ENCODE peak calls at places on chromosomes 12 and 14, in seven cellular contexts. T, W, F, B, U, O and Q are unnamed samples.

GRCh38 chr12:89450922-89451321 is 73.7 kb downstream of the GALNT4 start:
- DNase-seq in W (no peak), B (peak), U (no peak), O (no peak), T (no peak), F (no peak), Q (no peak)

GRCh38 chr14:32711103-32711680 is 227.5 kb upstream of the NPAS3 start:
- DNase-seq in F (peak), O (no peak), W (no peak), T (peak), U (no peak), B (peak), Q (peak)

GRCh38 chr14:91714805-91715204 is 17.1 kb downstream of the CATSPERB start:
- DNase-seq in W (no peak), U (peak), F (no peak), B (no peak), T (no peak), O (no peak), Q (no peak)

GRCh38 chr12:12636641-12637040 is 25.0 kb downstream of the CREBL2 start:
- DNase-seq in T (no peak), F (peak), W (no peak), B (no peak), O (no peak), U (no peak), Q (no peak)

GRCh38 chr12:111122458-111122878 is 202.1 kb upstream of the MYL2 start:
- DNase-seq in F (no peak), O (no peak), B (no peak), U (no peak), T (no peak), W (no peak), Q (no peak)

GRCh38 chr14:104687601-104688504 is 1.6 kb upstream of the INF2 start:
- DNase-seq in W (no peak), F (no peak), B (peak), O (no peak), T (peak), U (no peak), Q (no peak)

GRCh38 chr12:53187145-53187899 is 6.6 kb upstream of the CSAD start:
- DNase-seq in T (no peak), O (no peak), B (no peak), F (no peak), W (no peak), U (no peak), Q (no peak)

GRCh38 chr14:101001311-101002069 is 98.0 kb upstream of the RTL1 start:
- DNase-seq in U (no peak), W (no peak), T (no peak), O (peak), F (no peak), B (peak), Q (no peak)

GRCh38 chr14:59406454-59407245 is 58.5 kb downstream of the GPR135 start:
- DNase-seq in T (no peak), O (no peak), F (no peak), W (no peak), B (peak), U (no peak), Q (no peak)

GRCh38 chr14:92105073-92105844 is 1.1 kb downstream of the ATXN3 start:
- DNase-seq in W (no peak), B (peak), U (no peak), F (peak), T (no peak), O (no peak), Q (no peak)

GRCh38 chr14:77189479-77189878 is 7.9 kb downstream of the TMEM63C start:
- DNase-seq in W (no peak), F (no peak), U (no peak), T (no peak), O (no peak), B (no peak), Q (no peak)

GRCh38 chr14:74141703-74142102 is 56.9 kb downstream of the LIN52 start:
- DNase-seq in W (no peak), F (no peak), O (no peak), U (no peak), B (no peak), T (no peak), Q (no peak)

GRCh38 chr14:68089146-68089715 is 269.7 kb downstream of the RAD51B start:
- DNase-seq in B (peak), O (no peak), T (no peak), F (no peak), U (no peak), W (no peak), Q (no peak)

GRCh38 chr12:20212658-20213387 is 155.5 kb upstream of the PDE3A start:
- DNase-seq in U (no peak), F (no peak), T (peak), B (peak), O (peak), W (no peak), Q (no peak)

GRCh38 chr14:102055181-102055901 is 31.5 kb downstream of the HSP90AA1 start:
- DNase-seq in O (peak), B (peak), F (no peak), W (no peak), U (no peak), T (no peak), Q (no peak)

GRCh38 chr14:93705513-93706156 is 82.7 kb downstream of the PRIMA1 start:
- DNase-seq in T (no peak), O (no peak), B (no peak), F (no peak), W (no peak), U (no peak), Q (no peak)

GRCh38 chr12:113900711-113901110 is 65.4 kb downstream of the RBM19 start:
- DNase-seq in O (no peak), W (no peak), T (no peak), F (no peak), U (no peak), B (no peak), Q (no peak)

GRCh38 chr12:2194571-2194970 is 141.8 kb downstream of the CACNA1C start:
- DNase-seq in U (no peak), B (no peak), O (no peak), F (no peak), T (no peak), W (no peak), Q (no peak)

GRCh38 chr14:34330846-34331245 is 131.2 kb downstream of the SPTSSA start:
- DNase-seq in T (no peak), O (no peak), F (no peak), W (no peak), B (no peak), U (no peak), Q (no peak)